ENCODE peak calls at places on chromosomes 3 and 15, in ten cellular contexts. M is amniotic stem cell; C is stimulated activated CD4-positive, alpha-beta T cell treated with anti-CD3 and anti-CD28 coated beads, Interleukin-15, amount 100 ng/mL, for 1 hour; T is brain pericyte; J is NCI-H510A; P is uterus; Z is nephron progenitor cell; O is SIG-M5; E is BJ; V is activated naive CD8-positive, alpha-beta T cell treated with anti-CD3 and anti-CD28 coated beads, Interleukin-2, amount 50 U/mL, for 24 hours. G is an unnamed sample.

GRCh38 chr15:40664909-40665308 is 30.1 kb upstream of the RAD51 start:
- DNase-seq in M (no peak), C (no peak), T (no peak), J (no peak), P (no peak), Z (no peak), O (no peak), E (no peak), V (no peak), G (no peak)

GRCh38 chr3:28758115-28758514 is 409.5 kb upstream of the AZI2 start:
- DNase-seq in M (no peak), C (no peak), T (no peak), J (no peak), P (no peak), Z (no peak), O (no peak), E (no peak), V (no peak), G (no peak)

GRCh38 chr15:77292924-77293558 is 126.9 kb downstream of the PEAK1 start:
- DNase-seq in M (no peak), C (no peak), T (no peak), J (no peak), P (no peak), Z (no peak), O (no peak), E (no peak), V (no peak), G (no peak)

GRCh38 chr3:164897335-164897734 is 181.0 kb downstream of the SI start:
- DNase-seq in M (no peak), C (no peak), T (no peak), J (no peak), P (no peak), Z (no peak), O (no peak), E (no peak), V (no peak), G (no peak)

GRCh38 chr15:66982816-66983215 is 82.6 kb upstream of the SMAD3 start:
- DNase-seq in M (no peak), C (no peak), T (no peak), J (no peak), P (no peak), Z (no peak), O (no peak), E (no peak), V (no peak), G (no peak)

GRCh38 chr3:127691974-127692373 is 19.2 kb downstream of the ABTB1 start:
- DNase-seq in M (no peak), C (no peak), T (no peak), J (no peak), P (no peak), Z (no peak), O (no peak), E (no peak), V (no peak), G (no peak)

GRCh38 chr3:122786067-122786466 is 7.6 kb downstream of the HSPBAP1 start:
- DNase-seq in M (no peak), C (no peak), T (no peak), J (no peak), P (no peak), Z (no peak), O (no peak), E (peak), V (no peak), G (no peak)

GRCh38 chr3:169002689-169003088 is 660.8 kb downstream of the MECOM start:
- DNase-seq in M (no peak), C (no peak), T (no peak), J (no peak), P (no peak), Z (no peak), O (no peak), E (no peak), V (no peak), G (no peak)

GRCh38 chr3:47108546-47108945 is 55.4 kb downstream of the SETD2 start:
- DNase-seq in M (no peak), C (no peak), T (no peak), J (no peak), P (no peak), Z (no peak), O (no peak), E (no peak), V (no peak), G (no peak)

GRCh38 chr15:93899817-93900216 is 331.5 kb upstream of the MCTP2 start:
- DNase-seq in M (no peak), C (no peak), T (no peak), J (no peak), P (no peak), Z (no peak), O (no peak), E (no peak), V (no peak), G (no peak)

GRCh38 chr3:181952221-181952620 is 240.5 kb downstream of the SOX2 start:
- DNase-seq in M (no peak), C (no peak), T (no peak), J (no peak), P (no peak), Z (no peak), O (no peak), E (no peak), V (no peak), G (no peak)

GRCh38 chr3:111338059-111338698 is 203.8 kb upstream of the CD96 start:
- DNase-seq in M (peak), C (no peak), T (peak), J (no peak), P (no peak), Z (peak), O (no peak), E (no peak), V (peak), G (peak)

GRCh38 chr3:39933986-39934693 is 124.7 kb downstream of the MYRIP start:
- DNase-seq in M (no peak), C (no peak), T (no peak), J (no peak), P (no peak), Z (no peak), O (no peak), E (no peak), V (no peak), G (no peak)

GRCh38 chr3:197994736-197995135 is 34.7 kb downstream of the LMLN start:
- DNase-seq in M (no peak), C (no peak), T (no peak), J (no peak), P (no peak), Z (no peak), O (no peak), E (no peak), V (no peak), G (no peak)

GRCh38 chr3:128322030-128323022 is 144.4 kb downstream of the DNAJB8 start:
- DNase-seq in M (no peak), C (peak), T (no peak), J (no peak), P (no peak), Z (no peak), O (no peak), E (no peak), V (peak), G (no peak)

GRCh38 chr3:129994883-129995559 is 20.5 kb downstream of the TRH start:
- DNase-seq in M (no peak), C (no peak), T (no peak), J (no peak), P (no peak), Z (no peak), O (no peak), E (no peak), V (no peak), G (no peak)

GRCh38 chr3:126180477-126181397 is at the start of gene ALDH1L1:
- DNase-seq in M (no peak), C (no peak), T (no peak), J (peak), P (peak), Z (peak), O (no peak), E (no peak), V (no peak), G (no peak)

GRCh38 chr3:143633816-143634215 is 214.5 kb downstream of the SLC9A9 start:
- DNase-seq in M (no peak), C (no peak), T (no peak), J (no peak), P (no peak), Z (no peak), O (no peak), E (no peak), V (no peak), G (no peak)

G was measured in SHP77 treated with DMSO at 0.1 percent for 48 hours.